ENCODE peak calls at places on chromosomes 5 and 9, in nine cellular contexts. U, T, B, C, P, E, I, X and H are unnamed samples.

GRCh38 chr9:130138791-130139190 is 33.4 kb upstream of the NCS1 start:
- DNase-seq in U (peak; percentile 92), T (no peak), B (no peak), C (peak; percentile 78), P (no peak), E (peak; percentile 64), I (no peak), X (no peak), H (peak; percentile 44)

GRCh38 chr5:3642231-3642630 is 46.6 kb downstream of the IRX1 start:
- DNase-seq in U (no peak), T (no peak), B (no peak), C (no peak), P (no peak), E (no peak), I (no peak), X (no peak), H (no peak)

GRCh38 chr9:135065151-135065550 is 22.3 kb upstream of the OLFM1 start:
- DNase-seq in U (no peak), T (peak; percentile 51), B (no peak), C (no peak), P (no peak), E (no peak), I (no peak), X (peak; percentile 41), H (no peak)

GRCh38 chr5:160646033-160646432 is 206.0 kb downstream of the ATP10B start:
- DNase-seq in U (no peak), T (no peak), B (no peak), C (no peak), P (no peak), E (no peak), I (no peak), X (no peak), H (no peak)

GRCh38 chr9:94944623-94945022 is 218.1 kb downstream of the AOPEP start:
- DNase-seq in U (no peak), T (no peak), B (no peak), C (no peak), P (no peak), E (no peak), I (no peak), X (no peak), H (no peak)

GRCh38 chr9:95139121-95139520 is 178.4 kb downstream of the FANCC start:
- DNase-seq in U (no peak), T (no peak), B (no peak), C (no peak), P (no peak), E (no peak), I (no peak), X (no peak), H (no peak)

GRCh38 chr9:111502506-111502905 is 18.3 kb upstream of the ECPAS start:
- DNase-seq in U (peak; percentile 7), T (no peak), B (no peak), C (no peak), P (no peak), E (no peak), I (no peak), X (no peak), H (no peak)

GRCh38 chr5:78666041-78666444 is 17.5 kb upstream of the LHFPL2 start:
- DNase-seq in U (no peak), T (no peak), B (no peak), C (no peak), P (peak; percentile 28), E (no peak), I (no peak), X (no peak), H (no peak)

GRCh38 chr5:172114875-172115422 is 73.1 kb downstream of the STK10 start:
- DNase-seq in U (no peak), T (no peak), B (no peak), C (no peak), P (no peak), E (peak; percentile 54), I (no peak), X (peak; percentile 86), H (no peak)

GRCh38 chr9:6852243-6852963 is 94.6 kb downstream of the KDM4C start:
- DNase-seq in U (peak; percentile 42), T (no peak), B (no peak), C (no peak), P (peak; percentile 30), E (no peak), I (no peak), X (no peak), H (peak; percentile 35)

GRCh38 chr9:88230612-88231011 is 92.3 kb upstream of the SPATA31C2 start:
- DNase-seq in U (peak; percentile 26), T (no peak), B (no peak), C (no peak), P (no peak), E (no peak), I (no peak), X (no peak), H (no peak)

GRCh38 chr5:127838661-127839060 is 135.5 kb downstream of the CCDC192 start:
- DNase-seq in U (peak; percentile 36), T (no peak), B (no peak), C (peak; percentile 46), P (no peak), E (no peak), I (no peak), X (no peak), H (no peak)

GRCh38 chr5:133051117-133051546 is 681 bp upstream of the HSPA4 start:
- DNase-seq in U (no peak), T (no peak), B (no peak), C (peak; percentile 71), P (no peak), E (no peak), I (no peak), X (no peak), H (no peak)

GRCh38 chr5:87114631-87115030 is 153.1 kb upstream of the RASA1 start:
- DNase-seq in U (no peak), T (no peak), B (no peak), C (no peak), P (no peak), E (no peak), I (no peak), X (no peak), H (no peak)

GRCh38 chr5:172777381-172778222 is 6.6 kb upstream of the DUSP1 start:
- DNase-seq in U (peak; percentile 93), T (peak; percentile 93), B (peak; percentile 76), C (peak; percentile 90), P (peak; percentile 90), E (peak; percentile 81), I (no peak), X (peak; percentile 92), H (no peak)

GRCh38 chr5:142343531-142343930 is 18.7 kb upstream of the SPRY4 start:
- DNase-seq in U (no peak), T (no peak), B (no peak), C (no peak), P (peak; percentile 58), E (no peak), I (no peak), X (no peak), H (no peak)
- H3K9me3 ChIP-seq in U (peaks cover 9% of the 10 kb centered on the region), T (no peaks in the 10 kb centered on the region), B (peaks cover 26% of the 10 kb centered on the region), C (peaks cover 4% of the 10 kb centered on the region), P (peaks cover 20% of the 10 kb centered on the region), E (no peaks in the 10 kb centered on the region), I (peaks cover 10% of the 10 kb centered on the region), X (peaks cover 16% of the 10 kb centered on the region), H (peaks cover 4% of the 10 kb centered on the region)

GRCh38 chr5:163566678-163567077 is 61.3 kb downstream of the MAT2B start:
- DNase-seq in U (no peak), T (no peak), B (no peak), C (no peak), P (no peak), E (no peak), I (no peak), X (no peak), H (no peak)

GRCh38 chr5:163574477-163575440 is 69.3 kb downstream of the MAT2B start:
- DNase-seq in U (no peak), T (no peak), B (no peak), C (no peak), P (no peak), E (no peak), I (no peak), X (no peak), H (no peak)

GRCh38 chr5:163569284-163569683 is 63.9 kb downstream of the MAT2B start:
- DNase-seq in U (peak; percentile 22), T (no peak), B (no peak), C (no peak), P (no peak), E (no peak), I (no peak), X (no peak), H (peak; percentile 29)

GRCh38 chr5:163567811-163568210 is 62.4 kb downstream of the MAT2B start:
- DNase-seq in U (no peak), T (no peak), B (no peak), C (no peak), P (no peak), E (no peak), I (no peak), X (no peak), H (no peak)

GRCh38 chr5:163571755-163572154 is 66.3 kb downstream of the MAT2B start:
- DNase-seq in U (peak; percentile 66), T (no peak), B (no peak), C (peak; percentile 16), P (no peak), E (no peak), I (no peak), X (no peak), H (peak; percentile 84)
- H3K27me3 ChIP-seq in U (no peaks in the 10 kb centered on the region), T (peaks cover 3% of the 10 kb centered on the region), B (peaks cover 29% of the 10 kb centered on the region), C (peaks cover 15% of the 10 kb centered on the region), P (peaks cover 11% of the 10 kb centered on the region), E (peaks cover 4% of the 10 kb centered on the region), I (peaks cover 5% of the 10 kb centered on the region), X (peaks cover 18% of the 10 kb centered on the region), H (peaks cover 15% of the 10 kb centered on the region)

DNA sequence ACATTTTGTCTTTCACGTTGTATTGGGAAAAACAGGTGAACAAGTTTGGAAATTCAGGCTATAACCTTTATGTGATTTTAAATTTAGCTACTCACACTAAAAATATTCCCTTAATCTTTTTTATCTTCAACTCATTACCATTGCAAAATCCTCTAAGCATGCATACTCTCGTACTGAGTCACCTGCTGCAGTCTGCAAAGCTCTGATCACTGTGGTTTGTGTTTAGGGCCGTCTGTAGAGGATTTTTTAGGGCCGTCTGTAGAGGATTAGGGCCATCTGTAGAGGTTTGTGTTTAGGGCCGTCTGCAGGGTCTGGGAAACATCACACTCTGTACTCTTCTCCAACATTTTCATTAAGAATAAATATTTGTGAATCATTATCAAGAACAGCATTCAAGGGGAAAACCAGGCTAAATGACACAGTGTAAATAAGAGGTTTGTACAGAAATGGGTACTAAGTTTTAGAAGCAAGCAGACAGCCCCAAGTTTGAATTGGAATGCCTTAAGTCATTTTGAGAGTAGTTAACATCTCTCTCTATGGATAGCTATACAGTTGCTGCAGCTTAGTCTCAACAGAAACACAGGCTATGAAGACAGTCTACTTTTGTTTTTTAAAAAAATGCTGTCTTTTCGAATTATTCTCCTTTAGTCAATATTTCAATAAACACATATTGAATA is 155.0 kb upstream of the TSLP start:
- DNase-seq in U (peak; percentile 77), T (no peak), B (no peak), C (peak; percentile 70), P (no peak), E (no peak), I (no peak), X (no peak), H (peak; percentile 92)
- H3K4me1 ChIP-seq in U (peaks cover 11% of the 10 kb centered on the region), T (peaks cover 5% of the 10 kb centered on the region), B (no peaks in the 10 kb centered on the region), C (peaks cover 23% of the 10 kb centered on the region), P (no peaks in the 10 kb centered on the region), E (peaks cover 5% of the 10 kb centered on the region), I (peaks cover 2% of the 10 kb centered on the region), X (peaks cover 15% of the 10 kb centered on the region), H (peaks cover 33% of the 10 kb centered on the region)

DNA sequence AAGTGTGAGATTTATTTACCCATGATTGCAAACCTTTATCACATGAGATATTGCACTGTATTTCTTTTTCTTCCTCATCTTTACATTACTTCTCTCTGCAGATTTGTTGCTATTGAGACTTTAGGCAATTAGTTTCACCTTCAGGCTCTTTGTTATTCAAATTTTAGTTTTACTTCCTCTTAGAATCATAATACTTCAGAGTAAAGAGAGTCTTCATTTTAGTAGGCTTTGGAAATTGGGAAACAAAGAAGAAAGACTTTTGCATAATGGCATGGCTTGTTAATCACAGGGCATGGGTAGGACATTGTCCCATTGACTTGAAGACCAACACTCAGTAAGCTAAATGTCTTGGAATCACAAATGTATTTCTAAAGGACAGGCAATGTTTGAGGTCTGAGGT is 1.2 kb upstream of the PCDHGA5 start:
- DNase-seq in U (no peak), T (no peak), B (no peak), C (no peak), P (no peak), E (no peak), I (no peak), X (no peak), H (no peak)
- H3K9me3 ChIP-seq in U (peaks cover 46% of the 10 kb centered on the region), T (peaks cover 42% of the 10 kb centered on the region), B (peaks cover 6% of the 10 kb centered on the region), C (peaks cover 5% of the 10 kb centered on the region), P (peaks cover 54% of the 10 kb centered on the region), E (no peaks in the 10 kb centered on the region), I (peaks cover 30% of the 10 kb centered on the region), X (peaks cover 23% of the 10 kb centered on the region), H (peaks cover 3% of the 10 kb centered on the region)